ENCODE peak calls at places on chromosomes 7 and 10, in five cellular contexts. One of them, this sample, is unnamed.

GRCh38 chr10:58282615-58283014 is 13.7 kb downstream of the CISD1 start:
- DNase-seq in stimulated activated CD8-positive, alpha-beta memory T cell treated with anti-CD3 and anti-CD28 coated beads, Interleukin-2, amount 100 ng/mL, for 1 hour: no peak
- DNase-seq in AG08396: no peak
- DNase-seq in glomerular endothelial cell: peak
- DNase-seq in iPS-NIHi11: no peak
- DNase-seq in this sample: no peak

GRCh38 chr10:118374404-118374803 is 32.3 kb upstream of the FAM204A start:
- DNase-seq in stimulated activated CD8-positive, alpha-beta memory T cell treated with anti-CD3 and anti-CD28 coated beads, Interleukin-2, amount 100 ng/mL, for 1 hour: no peak
- DNase-seq in AG08396: no peak
- DNase-seq in glomerular endothelial cell: no peak
- DNase-seq in iPS-NIHi11: no peak
- DNase-seq in this sample: peak

GRCh38 chr7:94512735-94513564 is 3.3 kb downstream of the CASD1 start:
- DNase-seq in stimulated activated CD8-positive, alpha-beta memory T cell treated with anti-CD3 and anti-CD28 coated beads, Interleukin-2, amount 100 ng/mL, for 1 hour: no peak
- DNase-seq in AG08396: no peak
- DNase-seq in glomerular endothelial cell: no peak
- DNase-seq in iPS-NIHi11: no peak
- DNase-seq in this sample: no peak

GRCh38 chr10:2953495-2953894 is 113.9 kb upstream of the PFKP start:
- DNase-seq in stimulated activated CD8-positive, alpha-beta memory T cell treated with anti-CD3 and anti-CD28 coated beads, Interleukin-2, amount 100 ng/mL, for 1 hour: no peak
- DNase-seq in AG08396: no peak
- DNase-seq in glomerular endothelial cell: no peak
- DNase-seq in iPS-NIHi11: no peak
- DNase-seq in this sample: no peak

GRCh38 chr7:142638581-142638980 is 110.7 kb upstream of the PRSS1 start:
- DNase-seq in stimulated activated CD8-positive, alpha-beta memory T cell treated with anti-CD3 and anti-CD28 coated beads, Interleukin-2, amount 100 ng/mL, for 1 hour: no peak
- DNase-seq in AG08396: no peak
- DNase-seq in glomerular endothelial cell: no peak
- DNase-seq in iPS-NIHi11: no peak
- DNase-seq in this sample: no peak

GRCh38 chr10:122140941-122141623 is 130.0 kb upstream of the BTBD16 start:
- DNase-seq in stimulated activated CD8-positive, alpha-beta memory T cell treated with anti-CD3 and anti-CD28 coated beads, Interleukin-2, amount 100 ng/mL, for 1 hour: no peak
- DNase-seq in AG08396: peak
- DNase-seq in glomerular endothelial cell: peak
- DNase-seq in iPS-NIHi11: no peak
- DNase-seq in this sample: peak

GRCh38 chr7:31373337-31374289 is 33.1 kb upstream of the NEUROD6 start:
- DNase-seq in stimulated activated CD8-positive, alpha-beta memory T cell treated with anti-CD3 and anti-CD28 coated beads, Interleukin-2, amount 100 ng/mL, for 1 hour: no peak
- DNase-seq in AG08396: peak
- DNase-seq in glomerular endothelial cell: no peak
- DNase-seq in iPS-NIHi11: peak
- DNase-seq in this sample: peak

GRCh38 chr7:129612112-129613015 is 844 bp downstream of the NRF1 start:
- DNase-seq in stimulated activated CD8-positive, alpha-beta memory T cell treated with anti-CD3 and anti-CD28 coated beads, Interleukin-2, amount 100 ng/mL, for 1 hour: peak
- DNase-seq in AG08396: no peak
- DNase-seq in glomerular endothelial cell: no peak
- DNase-seq in iPS-NIHi11: no peak
- DNase-seq in this sample: no peak

GRCh38 chr7:128168667-128169210 is 72.3 kb upstream of the LEP start:
- DNase-seq in stimulated activated CD8-positive, alpha-beta memory T cell treated with anti-CD3 and anti-CD28 coated beads, Interleukin-2, amount 100 ng/mL, for 1 hour: no peak
- DNase-seq in AG08396: peak
- DNase-seq in glomerular endothelial cell: no peak
- DNase-seq in iPS-NIHi11: peak
- DNase-seq in this sample: peak

GRCh38 chr7:919114-919442 is 35.4 kb downstream of the ADAP1 start:
- DNase-seq in stimulated activated CD8-positive, alpha-beta memory T cell treated with anti-CD3 and anti-CD28 coated beads, Interleukin-2, amount 100 ng/mL, for 1 hour: no peak
- DNase-seq in AG08396: no peak
- DNase-seq in glomerular endothelial cell: no peak
- DNase-seq in iPS-NIHi11: no peak
- DNase-seq in this sample: no peak

This sample was measured in AG08395.